ENCODE peak calls at places on chromosomes 6 and 20, in five cellular contexts. I, K, Q, G and X are unnamed samples.

GRCh38 chr6:71649893-71650292 is 236.5 kb upstream of the RIMS1 start:
- DNase-seq in I (no peak), K (no peak), Q (no peak), G (no peak), X (no peak)

GRCh38 chr6:48611332-48611731 is 500.3 kb upstream of the PTCHD4 start:
- DNase-seq in I (no peak), K (peak; percentile 14), Q (no peak), G (no peak), X (no peak)

GRCh38 chr6:167157867-167158266 is at the start of gene GPR31:
- DNase-seq in I (no peak), K (no peak), Q (no peak), G (no peak), X (no peak)

GRCh38 chr6:1235825-1236224 is 76.1 kb upstream of the FOXQ1 start:
- DNase-seq in I (no peak), K (no peak), Q (no peak), G (no peak), X (no peak)

GRCh38 chr6:170261643-170262480 is 29.0 kb downstream of the DLL1 start:
- DNase-seq in I (peak; percentile 52), K (no peak), Q (no peak), G (no peak), X (no peak)

GRCh38 chr6:13624871-13625288 is 9.7 kb downstream of the NOL7 start:
- DNase-seq in I (no peak), K (peak; percentile 27), Q (no peak), G (peak; percentile 44), X (peak; percentile 51)

GRCh38 chr6:47188588-47189021 is 121.1 kb downstream of the TNFRSF21 start:
- DNase-seq in I (no peak), K (peak; percentile 59), Q (no peak), G (no peak), X (no peak)

GRCh38 chr6:166473886-166474596 is 91.3 kb upstream of the MPC1 start:
- DNase-seq in I (no peak), K (no peak), Q (no peak), G (no peak), X (no peak)

GRCh38 chr6:69179681-69180080 is 544.6 kb downstream of the ADGRB3 start:
- DNase-seq in I (no peak), K (no peak), Q (no peak), G (no peak), X (peak; percentile 5)

GRCh38 chr20:50790651-50791277 is 4.1 kb upstream of the BCAS4 start:
- DNase-seq in I (peak; percentile 94), K (peak; percentile 87), Q (peak; percentile 82), G (peak; percentile 74), X (peak; percentile 45)

GRCh38 chr6:160730911-160731310 is 28.9 kb downstream of the PLG start:
- DNase-seq in I (no peak), K (peak; percentile 3), Q (no peak), G (no peak), X (peak; percentile 19)

GRCh38 chr20:38228436-38228835 is 32.1 kb downstream of the KIAA1755 start:
- DNase-seq in I (no peak), K (no peak), Q (no peak), G (no peak), X (no peak)

GRCh38 chr6:41442800-41443501 is 103.2 kb upstream of the FOXP4 start:
- DNase-seq in I (peak; percentile 90), K (no peak), Q (peak; percentile 63), G (no peak), X (no peak)

GRCh38 chr6:159444073-159444472 is 249.0 kb downstream of the SOD2 start:
- DNase-seq in I (no peak), K (peak; percentile 9), Q (no peak), G (no peak), X (no peak)

GRCh38 chr6:22113046-22113766 is 183.6 kb downstream of the PRL start:
- DNase-seq in I (peak; percentile 67), K (peak; percentile 99), Q (peak; percentile 20), G (no peak), X (no peak)

GRCh38 chr6:158060447-158061360 is 79.0 kb downstream of the SYNJ2 start:
- DNase-seq in I (peak; percentile 86), K (peak; percentile 89), Q (peak; percentile 92), G (no peak), X (peak; percentile 36)

GRCh38 chr20:23246682-23247664 is 103.6 kb upstream of the NXT1 start:
- DNase-seq in I (no peak), K (no peak), Q (peak; percentile 35), G (no peak), X (no peak)

DNA sequence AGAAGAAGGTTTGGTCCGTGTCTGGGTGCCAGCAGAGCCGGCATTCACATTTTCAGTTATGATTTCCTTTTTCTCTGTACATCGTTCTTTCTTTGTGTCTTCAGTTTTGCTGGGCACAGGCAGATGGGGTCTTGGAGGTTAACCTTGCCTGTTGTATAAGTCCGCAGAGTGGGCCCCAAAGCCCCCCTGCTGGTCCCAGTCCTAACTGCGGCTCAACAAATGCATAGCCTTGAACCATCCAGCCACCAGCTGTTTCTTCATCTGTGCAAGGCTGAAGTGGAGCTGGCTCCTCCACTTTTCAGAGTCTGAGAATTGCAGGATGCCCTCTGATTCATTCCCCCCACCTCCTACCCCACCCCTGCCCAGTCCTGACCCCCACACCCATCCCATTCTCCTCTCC is 386.3 kb upstream of the SULF2 start:
- DNase-seq in I (no peak), K (no peak), Q (no peak), G (no peak), X (no peak)
- H3K4me3 ChIP-seq in I (no peak overlapping the region), K (no peak overlapping the region), Q (no peak overlapping the region), G (no peak overlapping the region), X (no peak overlapping the region)

GRCh38 chr20:41366546-41367392 is at the start of gene EMILIN3:
- DNase-seq in I (no peak), K (no peak), Q (no peak), G (no peak), X (no peak)
- H3K4me3 ChIP-seq in I (peak within 1 kb of the TSS; percentile 46), K (peak within 1 kb of the TSS; percentile 26), Q (peak within 1 kb of the TSS; percentile 53), G (no peak within 1 kb of the TSS), X (no peak within 1 kb of the TSS)

DNA sequence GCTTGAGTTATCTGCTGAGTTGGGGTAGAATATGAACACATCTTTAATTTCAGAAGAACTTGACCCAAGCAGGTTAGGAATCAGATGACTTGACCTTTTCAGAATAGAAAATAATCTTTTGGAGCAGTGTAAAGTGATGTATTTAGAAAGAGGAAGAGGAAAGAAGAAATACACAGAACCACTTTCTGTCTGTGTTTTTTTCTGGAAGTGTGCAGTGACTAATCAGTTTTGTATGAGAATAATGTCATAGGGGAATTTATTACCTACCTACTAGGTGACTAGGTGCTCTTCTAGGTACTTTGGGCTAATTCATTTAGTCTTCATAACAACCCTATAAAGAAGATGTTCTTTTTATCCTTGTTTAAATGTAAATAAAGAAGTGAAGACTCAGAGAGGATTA is 3.0 kb downstream of the PPP1R14C start:
- DNase-seq in I (no peak), K (no peak), Q (no peak), G (no peak), X (no peak)
- H3K4me3 ChIP-seq in I (no peak overlapping the region), K (no peak overlapping the region), Q (peak overlapping the region; percentile 81), G (no peak overlapping the region), X (no peak overlapping the region)

GRCh38 chr6:26332843-26333242 is 32.2 kb upstream of the BTN3A2 start:
- DNase-seq in I (no peak), K (no peak), Q (no peak), G (no peak), X (no peak)

GRCh38 chr6:26329763-26330511 is 35.1 kb upstream of the BTN3A2 start:
- DNase-seq in I (no peak), K (peak; percentile 53), Q (no peak), G (peak; percentile 56), X (peak; percentile 54)

GRCh38 chr6:26332408-26332807 is 32.6 kb upstream of the BTN3A2 start:
- DNase-seq in I (no peak), K (no peak), Q (no peak), G (no peak), X (no peak)

GRCh38 chr6:26331809-26332226 is 33.2 kb upstream of the BTN3A2 start:
- DNase-seq in I (no peak), K (no peak), Q (no peak), G (peak; percentile 42), X (no peak)

GRCh38 chr6:26330835-26331808 is 33.9 kb upstream of the BTN3A2 start:
- DNase-seq in I (no peak), K (peak; percentile 74), Q (no peak), G (peak; percentile 38), X (peak; percentile 67)
- H3K4me3 ChIP-seq in I (no peak overlapping the region), K (peak overlapping the region; percentile 51), Q (no peak overlapping the region), G (peak overlapping the region; percentile 67), X (peak overlapping the region; percentile 66)

GRCh38 chr6:168852336-168852884 is 401.2 kb downstream of the THBS2 start:
- DNase-seq in I (no peak), K (no peak), Q (no peak), G (no peak), X (no peak)
- H3K4me3 ChIP-seq in I (peak overlapping the region; percentile 33), K (no peak overlapping the region), Q (peak overlapping the region; percentile 56), G (no peak overlapping the region), X (no peak overlapping the region)

GRCh38 chr6:33784787-33785186 is 4.1 kb downstream of the LEMD2 start:
- DNase-seq in I (no peak), K (no peak), Q (no peak), G (no peak), X (no peak)
- H3K4me3 ChIP-seq in I (no peak overlapping the region), K (no peak overlapping the region), Q (no peak overlapping the region), G (no peak overlapping the region), X (no peak overlapping the region)

GRCh38 chr6:99148111-99148510 is 200.4 kb upstream of the FBXL4 start:
- DNase-seq in I (no peak), K (no peak), Q (no peak), G (no peak), X (no peak)
- H3K4me3 ChIP-seq in I (no peak overlapping the region), K (no peak overlapping the region), Q (no peak overlapping the region), G (no peak overlapping the region), X (no peak overlapping the region)